ENCODE peak calls at places on chromosomes 11 and 22, in seven cellular contexts. C is PC-3; W is fibroblast of gingiva; K is effector memory CD8-positive, alpha-beta T cell; A is nucleus accumbens; Z is GM12891; N is GM23338. X is an unnamed sample.

GRCh38 chr11:77127969-77128691 is at the start of gene MYO7A:
- DNase-seq in C (no peak), W (no peak), K (no peak), A (peak; percentile 38), Z (no peak), N (peak; percentile 64), X (peak; percentile 34)

GRCh38 chr11:55501014-55501413 is 53.3 kb upstream of the OR4C15 start:
- DNase-seq in C (no peak), W (no peak), K (no peak), A (no peak), Z (no peak), N (no peak), X (no peak)

GRCh38 chr11:134452026-134452848 is 40.2 kb upstream of the B3GAT1 start:
- DNase-seq in C (no peak), W (no peak), K (no peak), A (peak; percentile 70), Z (no peak), N (no peak), X (no peak)

GRCh38 chr11:132999519-132999918 is 532.8 kb downstream of the OPCML start:
- DNase-seq in C (no peak), W (no peak), K (no peak), A (no peak), Z (no peak), N (peak; percentile 26), X (no peak)

GRCh38 chr11:73156686-73157085 is 14.6 kb upstream of the FCHSD2 start:
- DNase-seq in C (no peak), W (no peak), K (no peak), A (no peak), Z (no peak), N (no peak), X (no peak)

GRCh38 chr11:59207988-59208432 is 4.7 kb downstream of the MPEG1 start:
- DNase-seq in C (peak; percentile 69), W (peak; percentile 44), K (peak; percentile 14), A (peak; percentile 10), Z (no peak), N (peak; percentile 81), X (peak; percentile 62)

GRCh38 chr11:13249992-13250391 is 27.6 kb upstream of the BMAL1 start:
- DNase-seq in C (peak; percentile 48), W (peak; percentile 9), K (peak; percentile 11), A (no peak), Z (no peak), N (peak; percentile 45), X (peak; percentile 47)

GRCh38 chr22:32695451-32695891 is 106.0 kb upstream of the TIMP3 start:
- DNase-seq in C (peak; percentile 50), W (peak; percentile 71), K (no peak), A (no peak), Z (no peak), N (no peak), X (peak; percentile 99)

GRCh38 chr11:56271092-56271491 is 2.9 kb upstream of the OR5T1 start:
- DNase-seq in C (no peak), W (no peak), K (no peak), A (no peak), Z (no peak), N (peak; percentile 56), X (no peak)

GRCh38 chr11:70203749-70204465 is 811 bp downstream of the FADD start:
- DNase-seq in C (peak; percentile 97), W (peak; percentile 66), K (peak; percentile 92), A (peak; percentile 29), Z (peak; percentile 49), N (peak; percentile 50), X (peak; percentile 95)

GRCh38 chr22:42745118-42745517 is 24.4 kb upstream of the A4GALT start:
- DNase-seq in C (no peak), W (no peak), K (no peak), A (no peak), Z (no peak), N (no peak), X (peak; percentile 76)

GRCh38 chr11:47241740-47242400 is 6.7 kb downstream of the ACP2 start:
- DNase-seq in C (peak; percentile 19), W (peak; percentile 54), K (no peak), A (no peak), Z (no peak), N (no peak), X (peak; percentile 61)

GRCh38 chr22:44407404-44408226 is 90.4 kb downstream of the RTL6 start:
- DNase-seq in C (no peak), W (no peak), K (no peak), A (no peak), Z (no peak), N (no peak), X (no peak)

GRCh38 chr22:41975299-41976069 is 6.2 kb downstream of the SEPTIN3 start:
- DNase-seq in C (no peak), W (no peak), K (no peak), A (no peak), Z (no peak), N (no peak), X (no peak)

GRCh38 chr22:47047321-47048122 is 285.1 kb downstream of the TBC1D22A start:
- DNase-seq in C (no peak), W (no peak), K (no peak), A (no peak), Z (no peak), N (no peak), X (no peak)